ENCODE peak calls at places on chromosomes 5 and 9, in ten cellular contexts. One of them, this sample, is unnamed.

GRCh38 chr9:34502471-34503335 is 20.1 kb downstream of the ENHO start:
- DNase-seq in CD4-positive, alpha-beta T cell: no peak
- DNase-seq in RWPE1: no peak
- DNase-seq in heart left ventricle: no peak
- DNase-seq in MM.1S: no peak
- DNase-seq in A673: no peak
- DNase-seq in adrenal gland: no peak
- DNase-seq in mammary epithelial cell: no peak
- DNase-seq in kidney epithelial cell: no peak
- DNase-seq in AG04450: no peak
- DNase-seq in this sample: no peak

GRCh38 chr5:26415987-26416386 is 622.4 kb downstream of the CDH9 start:
- DNase-seq in kidney epithelial cell: no peak
- DNase-seq in AG04450: no peak
- DNase-seq in MM.1S: no peak
- DNase-seq in A673: no peak
- DNase-seq in RWPE1: no peak
- DNase-seq in adrenal gland: no peak
- DNase-seq in heart left ventricle: no peak
- DNase-seq in CD4-positive, alpha-beta T cell: no peak
- DNase-seq in mammary epithelial cell: no peak
- DNase-seq in this sample: no peak

GRCh38 chr5:68273717-68274409 is 58.3 kb downstream of the PIK3R1 start:
- DNase-seq in AG04450: no peak
- DNase-seq in mammary epithelial cell: peak; percentile 57
- DNase-seq in kidney epithelial cell: no peak
- DNase-seq in CD4-positive, alpha-beta T cell: no peak
- DNase-seq in heart left ventricle: no peak
- DNase-seq in A673: no peak
- DNase-seq in MM.1S: no peak
- DNase-seq in RWPE1: no peak
- DNase-seq in adrenal gland: no peak
- DNase-seq in this sample: no peak

GRCh38 chr5:146291421-146292074 is 47.1 kb upstream of the POU4F3 start:
- DNase-seq in AG04450: no peak
- DNase-seq in RWPE1: peak; percentile 82
- DNase-seq in mammary epithelial cell: peak; percentile 26
- DNase-seq in MM.1S: peak; percentile 70
- DNase-seq in CD4-positive, alpha-beta T cell: no peak
- DNase-seq in kidney epithelial cell: peak; percentile 18
- DNase-seq in heart left ventricle: no peak
- DNase-seq in A673: peak; percentile 78
- DNase-seq in adrenal gland: no peak
- DNase-seq in this sample: peak; percentile 52

GRCh38 chr5:171770153-171770552 is 15.5 kb upstream of the SMIM23 start:
- DNase-seq in MM.1S: no peak
- DNase-seq in adrenal gland: no peak
- DNase-seq in AG04450: no peak
- DNase-seq in kidney epithelial cell: no peak
- DNase-seq in CD4-positive, alpha-beta T cell: no peak
- DNase-seq in mammary epithelial cell: no peak
- DNase-seq in A673: no peak
- DNase-seq in heart left ventricle: no peak
- DNase-seq in RWPE1: no peak
- DNase-seq in this sample: no peak

GRCh38 chr9:105118646-105119045 is 125.8 kb upstream of the SLC44A1 start:
- DNase-seq in kidney epithelial cell: no peak
- DNase-seq in AG04450: no peak
- DNase-seq in MM.1S: no peak
- DNase-seq in A673: no peak
- DNase-seq in RWPE1: no peak
- DNase-seq in adrenal gland: no peak
- DNase-seq in heart left ventricle: no peak
- DNase-seq in mammary epithelial cell: no peak
- DNase-seq in CD4-positive, alpha-beta T cell: no peak
- DNase-seq in this sample: no peak

GRCh38 chr5:53429706-53430105 is 50.7 kb upstream of the FST start:
- DNase-seq in AG04450: no peak
- DNase-seq in heart left ventricle: no peak
- DNase-seq in kidney epithelial cell: no peak
- DNase-seq in CD4-positive, alpha-beta T cell: no peak
- DNase-seq in MM.1S: no peak
- DNase-seq in RWPE1: no peak
- DNase-seq in A673: no peak
- DNase-seq in adrenal gland: no peak
- DNase-seq in mammary epithelial cell: no peak
- DNase-seq in this sample: no peak

GRCh38 chr5:59020611-59021285 is 437.9 kb downstream of the RAB3C start:
- DNase-seq in adrenal gland: no peak
- DNase-seq in A673: no peak
- DNase-seq in mammary epithelial cell: peak; percentile 79
- DNase-seq in heart left ventricle: no peak
- DNase-seq in MM.1S: no peak
- DNase-seq in RWPE1: peak; percentile 81
- DNase-seq in kidney epithelial cell: peak; percentile 70
- DNase-seq in AG04450: no peak
- DNase-seq in CD4-positive, alpha-beta T cell: no peak
- DNase-seq in this sample: no peak

GRCh38 chr5:173473293-173473692 is 143.2 kb downstream of the BOD1 start:
- DNase-seq in RWPE1: no peak
- DNase-seq in heart left ventricle: no peak
- DNase-seq in A673: no peak
- DNase-seq in mammary epithelial cell: no peak
- DNase-seq in AG04450: no peak
- DNase-seq in MM.1S: no peak
- DNase-seq in CD4-positive, alpha-beta T cell: no peak
- DNase-seq in kidney epithelial cell: no peak
- DNase-seq in adrenal gland: no peak
- DNase-seq in this sample: no peak

GRCh38 chr5:115816226-115817042 is at the start of gene CDO1:
- DNase-seq in MM.1S: no peak
- DNase-seq in heart left ventricle: peak; percentile 73
- DNase-seq in RWPE1: no peak
- DNase-seq in CD4-positive, alpha-beta T cell: no peak
- DNase-seq in kidney epithelial cell: no peak
- DNase-seq in A673: peak; percentile 56
- DNase-seq in mammary epithelial cell: peak; percentile 25
- DNase-seq in AG04450: no peak
- DNase-seq in adrenal gland: peak; percentile 58
- DNase-seq in this sample: peak; percentile 34

GRCh38 chr5:178113141-178113787 is at the start of gene N4BP3:
- DNase-seq in A673: peak; percentile 72
- DNase-seq in CD4-positive, alpha-beta T cell: peak; percentile 75
- DNase-seq in heart left ventricle: peak; percentile 77
- DNase-seq in adrenal gland: peak; percentile 42
- DNase-seq in RWPE1: peak; percentile 91
- DNase-seq in AG04450: no peak
- DNase-seq in kidney epithelial cell: no peak
- DNase-seq in MM.1S: peak; percentile 68
- DNase-seq in mammary epithelial cell: peak; percentile 82
- DNase-seq in this sample: peak; percentile 90

GRCh38 chr5:132046915-132047314 is 13.5 kb upstream of the IL3 start:
- DNase-seq in mammary epithelial cell: no peak
- DNase-seq in CD4-positive, alpha-beta T cell: no peak
- DNase-seq in kidney epithelial cell: no peak
- DNase-seq in MM.1S: no peak
- DNase-seq in AG04450: no peak
- DNase-seq in RWPE1: no peak
- DNase-seq in A673: no peak
- DNase-seq in adrenal gland: no peak
- DNase-seq in heart left ventricle: peak; percentile 7
- DNase-seq in this sample: no peak

GRCh38 chr9:135198144-135198543 is 110.7 kb downstream of the OLFM1 start:
- DNase-seq in A673: no peak
- DNase-seq in kidney epithelial cell: no peak
- DNase-seq in RWPE1: no peak
- DNase-seq in adrenal gland: no peak
- DNase-seq in heart left ventricle: no peak
- DNase-seq in AG04450: no peak
- DNase-seq in MM.1S: no peak
- DNase-seq in CD4-positive, alpha-beta T cell: no peak
- DNase-seq in mammary epithelial cell: no peak
- DNase-seq in this sample: no peak

GRCh38 chr5:172243302-172243701 is 40.3 kb downstream of the UBTD2 start:
- DNase-seq in mammary epithelial cell: no peak
- DNase-seq in RWPE1: no peak
- DNase-seq in heart left ventricle: no peak
- DNase-seq in kidney epithelial cell: no peak
- DNase-seq in adrenal gland: no peak
- DNase-seq in AG04450: no peak
- DNase-seq in A673: no peak
- DNase-seq in MM.1S: no peak
- DNase-seq in CD4-positive, alpha-beta T cell: no peak
- DNase-seq in this sample: no peak

GRCh38 chr5:136382071-136382470 is 16.7 kb upstream of the TRPC7 start:
- DNase-seq in adrenal gland: no peak
- DNase-seq in kidney epithelial cell: no peak
- DNase-seq in A673: no peak
- DNase-seq in MM.1S: no peak
- DNase-seq in RWPE1: no peak
- DNase-seq in AG04450: no peak
- DNase-seq in mammary epithelial cell: no peak
- DNase-seq in heart left ventricle: no peak
- DNase-seq in CD4-positive, alpha-beta T cell: no peak
- DNase-seq in this sample: no peak
- TF ChIP-seq CTCF in adrenal gland: no peak
- TF ChIP-seq CTCF in kidney epithelial cell: no peak
- TF ChIP-seq CTCF in A673: no peak
- TF ChIP-seq CTCF in MM.1S: no peak
- TF ChIP-seq CTCF in RWPE1: no peak
- TF ChIP-seq CTCF in AG04450: no peak
- TF ChIP-seq CTCF in mammary epithelial cell: no peak
- TF ChIP-seq CTCF in heart left ventricle: no peak
- TF ChIP-seq CTCF in CD4-positive, alpha-beta T cell: no peak
- TF ChIP-seq CTCF in this sample: no peak

GRCh38 chr5:79859588-79859987 is 131.5 kb downstream of the MTX3 start:
- DNase-seq in heart left ventricle: no peak
- DNase-seq in adrenal gland: no peak
- DNase-seq in CD4-positive, alpha-beta T cell: no peak
- DNase-seq in AG04450: no peak
- DNase-seq in A673: no peak
- DNase-seq in RWPE1: no peak
- DNase-seq in kidney epithelial cell: no peak
- DNase-seq in mammary epithelial cell: no peak
- DNase-seq in MM.1S: no peak
- DNase-seq in this sample: no peak
- TF ChIP-seq CTCF in heart left ventricle: peak; percentile 32
- TF ChIP-seq CTCF in adrenal gland: no peak
- TF ChIP-seq CTCF in CD4-positive, alpha-beta T cell: no peak
- TF ChIP-seq CTCF in AG04450: no peak
- TF ChIP-seq CTCF in A673: peak; percentile 8
- TF ChIP-seq CTCF in RWPE1: no peak
- TF ChIP-seq CTCF in kidney epithelial cell: no peak
- TF ChIP-seq CTCF in mammary epithelial cell: no peak
- TF ChIP-seq CTCF in MM.1S: no peak
- TF ChIP-seq CTCF in this sample: no peak

GRCh38 chr5:135739383-135739961 is 95.0 kb upstream of the SLC25A48 start:
- DNase-seq in kidney epithelial cell: no peak
- DNase-seq in A673: no peak
- DNase-seq in CD4-positive, alpha-beta T cell: no peak
- DNase-seq in mammary epithelial cell: peak; percentile 31
- DNase-seq in MM.1S: no peak
- DNase-seq in heart left ventricle: no peak
- DNase-seq in RWPE1: no peak
- DNase-seq in AG04450: no peak
- DNase-seq in adrenal gland: no peak
- DNase-seq in this sample: no peak

GRCh38 chr5:135740475-135740874 is 94.0 kb upstream of the SLC25A48 start:
- DNase-seq in RWPE1: no peak
- DNase-seq in MM.1S: peak; percentile 73
- DNase-seq in adrenal gland: no peak
- DNase-seq in heart left ventricle: no peak
- DNase-seq in A673: no peak
- DNase-seq in AG04450: no peak
- DNase-seq in kidney epithelial cell: no peak
- DNase-seq in CD4-positive, alpha-beta T cell: no peak
- DNase-seq in mammary epithelial cell: no peak
- DNase-seq in this sample: no peak

GRCh38 chr5:135743684-135744083 is 90.8 kb upstream of the SLC25A48 start:
- DNase-seq in heart left ventricle: no peak
- DNase-seq in adrenal gland: no peak
- DNase-seq in kidney epithelial cell: no peak
- DNase-seq in MM.1S: no peak
- DNase-seq in RWPE1: no peak
- DNase-seq in A673: peak; percentile 23
- DNase-seq in AG04450: no peak
- DNase-seq in mammary epithelial cell: no peak
- DNase-seq in CD4-positive, alpha-beta T cell: no peak
- DNase-seq in this sample: no peak

GRCh38 chr5:135738564-135738875 is 95.9 kb upstream of the SLC25A48 start:
- DNase-seq in A673: no peak
- DNase-seq in adrenal gland: no peak
- DNase-seq in MM.1S: no peak
- DNase-seq in heart left ventricle: no peak
- DNase-seq in RWPE1: no peak
- DNase-seq in kidney epithelial cell: no peak
- DNase-seq in AG04450: no peak
- DNase-seq in mammary epithelial cell: no peak
- DNase-seq in CD4-positive, alpha-beta T cell: no peak
- DNase-seq in this sample: no peak

DNA sequence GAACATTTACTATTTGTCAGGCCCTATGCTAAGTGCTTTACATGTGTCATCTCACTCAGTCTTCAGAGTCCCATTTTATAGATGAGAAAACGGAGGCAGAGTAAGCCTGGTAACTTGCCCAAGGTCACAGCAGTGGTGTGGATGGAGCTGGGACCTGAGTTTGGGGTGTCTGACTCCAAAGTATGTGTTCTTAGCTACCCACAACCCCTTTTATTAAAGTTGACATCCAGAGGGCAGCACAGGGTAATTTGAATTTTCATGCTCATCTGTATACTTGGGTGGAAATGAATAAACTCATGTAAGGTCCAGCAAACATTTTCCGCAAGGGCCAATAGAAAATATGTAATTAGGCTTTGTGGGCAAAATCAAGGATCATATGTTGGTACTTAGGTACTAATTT is 93.4 kb upstream of the SLC25A48 start:
- DNase-seq in AG04450: no peak
- DNase-seq in heart left ventricle: no peak
- DNase-seq in A673: no peak
- DNase-seq in RWPE1: no peak
- DNase-seq in kidney epithelial cell: no peak
- DNase-seq in mammary epithelial cell: no peak
- DNase-seq in MM.1S: no peak
- DNase-seq in adrenal gland: no peak
- DNase-seq in CD4-positive, alpha-beta T cell: no peak
- DNase-seq in this sample: no peak
- TF ChIP-seq CTCF in AG04450: no peak
- TF ChIP-seq CTCF in heart left ventricle: no peak
- TF ChIP-seq CTCF in A673: no peak
- TF ChIP-seq CTCF in RWPE1: no peak
- TF ChIP-seq CTCF in kidney epithelial cell: no peak
- TF ChIP-seq CTCF in mammary epithelial cell: peak; percentile 24
- TF ChIP-seq CTCF in MM.1S: peak; percentile 11
- TF ChIP-seq CTCF in adrenal gland: no peak
- TF ChIP-seq CTCF in CD4-positive, alpha-beta T cell: no peak
- TF ChIP-seq CTCF in this sample: no peak

DNA sequence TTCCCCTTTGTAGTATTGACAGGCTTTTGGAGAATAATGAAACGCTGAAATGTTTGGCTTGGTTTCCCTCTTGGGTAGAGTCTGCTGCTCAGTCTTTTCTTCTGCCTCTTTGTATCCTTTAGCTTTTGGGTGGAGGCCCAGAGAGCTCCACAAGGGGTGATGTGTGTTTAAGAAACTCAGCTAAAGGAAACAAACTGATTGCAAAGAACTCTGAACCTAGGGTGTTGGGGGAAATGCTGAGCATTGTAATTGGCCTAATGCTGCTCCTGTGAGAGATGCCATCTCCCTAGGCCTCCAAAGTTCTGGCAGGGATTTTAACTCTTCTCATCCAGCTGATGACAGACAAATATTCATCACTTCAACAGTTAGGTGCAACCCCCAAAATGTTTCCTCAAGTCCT is 30.7 kb upstream of the ZSWIM6 start:
- DNase-seq in adrenal gland: no peak
- DNase-seq in AG04450: peak; percentile 67
- DNase-seq in mammary epithelial cell: no peak
- DNase-seq in MM.1S: no peak
- DNase-seq in heart left ventricle: no peak
- DNase-seq in kidney epithelial cell: no peak
- DNase-seq in CD4-positive, alpha-beta T cell: no peak
- DNase-seq in A673: no peak
- DNase-seq in RWPE1: no peak
- DNase-seq in this sample: no peak
- TF ChIP-seq CTCF in adrenal gland: no peak
- TF ChIP-seq CTCF in AG04450: peak; percentile 27
- TF ChIP-seq CTCF in mammary epithelial cell: no peak
- TF ChIP-seq CTCF in MM.1S: no peak
- TF ChIP-seq CTCF in heart left ventricle: no peak
- TF ChIP-seq CTCF in kidney epithelial cell: no peak
- TF ChIP-seq CTCF in CD4-positive, alpha-beta T cell: no peak
- TF ChIP-seq CTCF in A673: no peak
- TF ChIP-seq CTCF in RWPE1: no peak
- TF ChIP-seq CTCF in this sample: no peak

This sample was measured in GM10248.